ENCODE peak calls at places on chromosomes 4 and X, in six cellular contexts. J is neural progenitor cell, V is HCT116, T is hepatocyte, N is GM23338, O is PC-3. Y is an unnamed sample.

GRCh38 chr4:134702374-134702773 is 500.8 kb upstream of the PABPC4L start:
- DNase-seq in J (no peak), V (no peak), T (no peak), N (no peak), O (no peak), Y (no peak)

GRCh38 chr4:100738388-100739165 is 220.8 kb upstream of the EMCN start:
- DNase-seq in J (no peak), O (peak; percentile 90), V (peak; percentile 79), N (no peak), T (peak; percentile 78), Y (peak; percentile 95)

GRCh38 chr4:126396703-126397102 is 1081.9 kb downstream of the FAT4 start:
- DNase-seq in J (no peak), T (no peak), V (no peak), N (peak; percentile 3), O (no peak), Y (no peak)

GRCh38 chr4:186685744-186686143 is 37.9 kb downstream of the FAT1 start:
- DNase-seq in N (peak; percentile 42), T (peak; percentile 55), V (peak; percentile 35), O (peak; percentile 87), J (no peak), Y (peak; percentile 90)

GRCh38 chr4:130574215-130574614 is 1478.3 kb downstream of the C4orf33 start:
- DNase-seq in T (no peak), V (no peak), N (peak; percentile 55), O (no peak), J (no peak), Y (no peak)

GRCh38 chr4:85127653-85128052 is 161.2 kb upstream of the WDFY3 start:
- DNase-seq in T (peak; percentile 36), V (peak; percentile 47), J (peak; percentile 88), N (peak; percentile 81), O (peak; percentile 45), Y (peak; percentile 61)

GRCh38 chr4:113978561-113979156 is 788 bp downstream of the ARSJ start:
- DNase-seq in O (peak; percentile 40), V (no peak), N (peak; percentile 45), T (peak; percentile 40), J (peak; percentile 15), Y (peak; percentile 21)

GRCh38 chr4:6087669-6088068 is 69.4 kb upstream of the C4orf50 start:
- DNase-seq in J (peak; percentile 79), V (peak; percentile 51), N (peak; percentile 86), T (peak; percentile 76), O (peak; percentile 50), Y (peak; percentile 20)

GRCh38 chrX:68571292-68572256 is 72.7 kb downstream of the YIPF6 start:
- DNase-seq in J (no peak), T (peak; percentile 23), V (peak; percentile 45), N (no peak), O (peak; percentile 86), Y (peak; percentile 84)

GRCh38 chr4:6502147-6502546 is 29.7 kb upstream of the PPP2R2C start:
- DNase-seq in O (no peak), N (no peak), T (no peak), V (no peak), J (no peak), Y (no peak)

GRCh38 chr4:53711916-53712315 is 120.6 kb upstream of the LNX1 start:
- DNase-seq in N (no peak), J (no peak), O (no peak), T (no peak), V (no peak), Y (no peak)

GRCh38 chrX:94123062-94123461 is 449.1 kb downstream of the FAM133A start:
- DNase-seq in J (no peak), N (no peak), O (peak; percentile 50), T (no peak), V (no peak), Y (no peak)

GRCh38 chrX:81791086-81791485 is 589.2 kb downstream of the SH3BGRL start:
- DNase-seq in V (no peak), N (no peak), J (no peak), O (no peak), T (no peak), Y (no peak)

GRCh38 chrX:12802741-12803140 is 11.5 kb downstream of the PRPS2 start:
- DNase-seq in T (no peak), J (no peak), V (no peak), O (no peak), N (no peak), Y (no peak)

GRCh38 chr4:106051496-106051895 is 156.2 kb downstream of the NPNT start:
- DNase-seq in T (no peak), V (no peak), N (no peak), O (no peak), J (no peak), Y (no peak)

GRCh38 chr4:139243448-139244365 is 36.3 kb downstream of the MGARP start:
- DNase-seq in N (no peak), T (peak; percentile 12), V (no peak), J (no peak), O (peak; percentile 91), Y (peak; percentile 95)

GRCh38 chr4:30264465-30264864 is 455.7 kb upstream of the PCDH7 start:
- DNase-seq in T (no peak), V (no peak), J (no peak), O (no peak), N (no peak), Y (no peak)

GRCh38 chr4:16516796-16517413 is 290.6 kb upstream of the TAPT1 start:
- DNase-seq in J (peak; percentile 27), N (peak; percentile 51), V (no peak), T (peak; percentile 76), O (peak; percentile 54), Y (peak; percentile 77)

GRCh38 chrX:154327026-154327820 is 31.6 kb downstream of the TKTL1 start:
- DNase-seq in T (no peak), N (no peak), J (no peak), V (no peak), O (no peak), Y (peak; percentile 75)

GRCh38 chrX:40104649-40105015 is 6.9 kb upstream of the BCOR start:
- DNase-seq in V (no peak), T (peak; percentile 82), O (peak; percentile 65), N (no peak), J (peak; percentile 53), Y (peak; percentile 84)

GRCh38 chr4:151488968-151489367 is 80.0 kb downstream of the FHIP1A start:
- DNase-seq in J (no peak), N (no peak), O (no peak), T (no peak), V (no peak), Y (no peak)

GRCh38 chr4:158571736-158572135 is 50.1 kb downstream of the RXFP1 start:
- DNase-seq in O (no peak), V (no peak), J (no peak), N (peak; percentile 87), T (no peak), Y (no peak)

GRCh38 chrX:23820235-23820782 is 37.3 kb downstream of the SAT1 start:
- DNase-seq in O (peak; percentile 76), J (no peak), N (no peak), T (no peak), V (peak; percentile 36), Y (no peak)

GRCh38 chrX:121151293-121151692 is 103.9 kb downstream of the GLUD2 start:
- DNase-seq in T (no peak), J (no peak), O (no peak), V (no peak), N (no peak), Y (no peak)

GRCh38 chrX:65846974-65847373 is 179.5 kb downstream of the MSN start:
- DNase-seq in J (no peak), O (no peak), V (no peak), T (no peak), N (no peak), Y (no peak)

GRCh38 chr4:4820264-4820663 is 39.2 kb upstream of the MSX1 start:
- DNase-seq in N (no peak), J (no peak), O (no peak), V (no peak), T (no peak), Y (no peak)

GRCh38 chr4:120921456-120922389 is 803 bp downstream of the PRDM5 start:
- DNase-seq in V (no peak), N (peak; percentile 48), J (peak; percentile 69), T (peak; percentile 75), O (peak; percentile 53), Y (peak; percentile 84)

GRCh38 chr4:1544861-1545275 is 138.6 kb upstream of the NKX1-1 start:
- DNase-seq in T (peak; percentile 47), O (peak; percentile 67), N (no peak), J (no peak), V (no peak), Y (no peak)

GRCh38 chr4:184848510-184848909 is 22.7 kb upstream of the ACSL1 start:
- DNase-seq in T (no peak), J (no peak), O (no peak), V (no peak), N (no peak), Y (no peak)

GRCh38 chr4:94262163-94263016 is 54.7 kb downstream of the SMARCAD1 start:
- DNase-seq in V (no peak), N (no peak), O (no peak), J (no peak), T (no peak), Y (no peak)

GRCh38 chr4:153705743-153706468 is 21.8 kb downstream of the TLR2 start:
- DNase-seq in T (no peak), J (no peak), V (no peak), O (no peak), N (no peak), Y (no peak)
- H3K4me2 ChIP-seq in T (no peak overlapping the region), J (no peak overlapping the region), V (no peak overlapping the region), O (no peak overlapping the region), N (no peak overlapping the region), Y (no peak overlapping the region)

GRCh38 chr4:26197018-26197779 is 123.6 kb upstream of the RBPJ start:
- DNase-seq in T (no peak), N (no peak), O (peak; percentile 96), V (peak; percentile 98), J (no peak), Y (peak; percentile 96)
- H2AFZ ChIP-seq in T (no peak overlapping the region), N (peak overlapping the region; percentile 72), O (no peak overlapping the region), V (peak overlapping the region; percentile 69), J (no peak overlapping the region), Y (no peak overlapping the region)

DNA sequence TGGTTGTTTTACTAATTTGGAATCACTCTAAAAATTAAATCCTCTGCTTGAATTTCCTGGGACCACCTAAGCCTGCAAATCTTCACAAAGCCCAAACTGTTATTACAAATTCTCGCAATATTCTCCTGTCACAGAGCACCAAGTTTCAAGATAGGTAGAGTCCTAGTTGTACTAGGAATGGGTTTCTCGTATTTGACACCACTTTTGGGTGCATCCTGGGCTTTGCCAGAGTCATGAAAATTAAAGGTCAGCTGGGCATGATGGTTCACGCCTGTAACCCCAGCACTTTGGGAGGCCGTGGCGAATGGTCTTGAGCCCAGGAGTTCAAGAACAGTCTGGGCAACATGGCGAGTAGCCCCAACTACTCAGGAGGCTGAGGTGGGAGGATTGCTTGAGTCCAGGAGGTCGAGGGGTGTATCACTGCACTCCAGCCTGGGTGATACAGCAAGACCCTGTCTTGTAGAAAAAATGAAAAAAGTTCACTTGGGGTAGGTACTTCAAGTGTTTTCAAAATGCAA is 30.6 kb upstream of the MANBA start:
- DNase-seq in J (no peak), N (no peak), T (no peak), O (no peak), V (no peak), Y (no peak)
- TF ChIP-seq EZH2phosphoT487 in J (no peak), N (no peak), T (no peak), O (no peak), V (no peak), Y (no peak)

DNA sequence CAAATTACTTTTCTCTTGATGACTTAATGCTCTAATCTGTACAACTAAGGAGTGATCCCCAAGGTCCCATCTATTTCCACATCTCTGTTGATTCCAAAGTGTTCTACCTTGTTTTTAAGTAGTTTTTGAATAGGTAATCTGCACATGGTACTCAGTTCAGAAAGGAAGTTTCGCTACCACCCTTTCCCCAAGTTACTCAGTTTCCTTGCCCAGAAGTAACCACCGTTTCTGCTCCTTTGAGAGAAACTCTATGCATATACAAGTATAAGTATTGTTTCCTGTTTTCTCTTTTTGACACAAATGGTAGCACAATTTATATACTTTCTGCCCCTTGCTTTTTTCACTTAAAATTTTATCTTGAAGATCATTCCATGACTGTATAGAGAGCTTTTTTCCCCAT is 18.1 kb downstream of the TMEM154 start:
- DNase-seq in V (no peak), T (no peak), N (no peak), J (no peak), O (no peak), Y (no peak)
- H3K4me2 ChIP-seq in V (no peak overlapping the region), T (no peak overlapping the region), N (no peak overlapping the region), J (no peak overlapping the region), O (no peak overlapping the region), Y (no peak overlapping the region)